ENCODE peak calls at places on chromosomes 4 and X, in five cellular contexts. One of them, this sample, is unnamed.
A peak's percentile ranks its signal among the peaks of the same experiment; 100 is the strongest.

GRCh38 chr4:75834095-75834771 is 68.0 kb downstream of the PPEF2 start:
- DNase-seq in Caco-2: no peak
- DNase-seq in right cardiac atrium: no peak
- DNase-seq in heart left ventricle: no peak
- DNase-seq in WERI-Rb-1: no peak
- DNase-seq in this sample: no peak

GRCh38 chr4:105956566-105956965 is 61.3 kb downstream of the NPNT start:
- DNase-seq in heart left ventricle: no peak
- DNase-seq in WERI-Rb-1: no peak
- DNase-seq in right cardiac atrium: no peak
- DNase-seq in Caco-2: no peak
- DNase-seq in this sample: no peak

GRCh38 chrX:40092808-40093435 is 4.8 kb downstream of the BCOR start:
- DNase-seq in right cardiac atrium: no peak
- DNase-seq in Caco-2: no peak
- DNase-seq in WERI-Rb-1: no peak
- DNase-seq in heart left ventricle: no peak
- DNase-seq in this sample: no peak

GRCh38 chrX:40864972-40865371 is 129.6 kb upstream of the MED14 start:
- DNase-seq in Caco-2: no peak
- DNase-seq in right cardiac atrium: no peak
- DNase-seq in WERI-Rb-1: no peak
- DNase-seq in heart left ventricle: peak; percentile 33
- DNase-seq in this sample: no peak

GRCh38 chr4:11487876-11488545 is 59.3 kb upstream of the HS3ST1 start:
- DNase-seq in heart left ventricle: no peak
- DNase-seq in WERI-Rb-1: no peak
- DNase-seq in Caco-2: no peak
- DNase-seq in right cardiac atrium: no peak
- DNase-seq in this sample: no peak

GRCh38 chr4:112604590-112604989 is 32.1 kb downstream of the ZGRF1 start:
- DNase-seq in WERI-Rb-1: peak; percentile 53
- DNase-seq in heart left ventricle: no peak
- DNase-seq in right cardiac atrium: no peak
- DNase-seq in Caco-2: peak; percentile 61
- DNase-seq in this sample: peak; percentile 11

GRCh38 chrX:2539586-2539985 is 38.8 kb upstream of the DHRSX start:
- DNase-seq in Caco-2: no peak
- DNase-seq in right cardiac atrium: no peak
- DNase-seq in WERI-Rb-1: no peak
- DNase-seq in heart left ventricle: no peak
- DNase-seq in this sample: no peak

GRCh38 chr4:17823871-17824669 is 13.3 kb downstream of the NCAPG start:
- DNase-seq in right cardiac atrium: no peak
- DNase-seq in WERI-Rb-1: no peak
- DNase-seq in Caco-2: no peak
- DNase-seq in heart left ventricle: no peak
- DNase-seq in this sample: no peak

GRCh38 chrX:16517206-16517605 is 132.8 kb upstream of the S100G start:
- DNase-seq in heart left ventricle: peak; percentile 67
- DNase-seq in right cardiac atrium: no peak
- DNase-seq in Caco-2: no peak
- DNase-seq in WERI-Rb-1: no peak
- DNase-seq in this sample: no peak

GRCh38 chrX:154321624-154322023 is 26.0 kb downstream of the TKTL1 start:
- DNase-seq in Caco-2: peak; percentile 11
- DNase-seq in heart left ventricle: no peak
- DNase-seq in right cardiac atrium: no peak
- DNase-seq in WERI-Rb-1: peak; percentile 44
- DNase-seq in this sample: no peak

GRCh38 chr4:4361883-4362282 is 25.0 kb upstream of the NSG1 start:
- DNase-seq in right cardiac atrium: no peak
- DNase-seq in heart left ventricle: no peak
- DNase-seq in Caco-2: no peak
- DNase-seq in WERI-Rb-1: no peak
- DNase-seq in this sample: no peak
- H3K27me3 ChIP-seq in right cardiac atrium: no peaks in the 10 kb centered on the region
- H3K27me3 ChIP-seq in heart left ventricle: peaks cover 33% of the 10 kb centered on the region
- H3K27me3 ChIP-seq in Caco-2: no peaks in the 10 kb centered on the region
- H3K27me3 ChIP-seq in WERI-Rb-1: no peaks in the 10 kb centered on the region
- H3K27me3 ChIP-seq in this sample: no peaks in the 10 kb centered on the region

GRCh38 chr4:4374388-4375098 is 12.4 kb upstream of the NSG1 start:
- DNase-seq in heart left ventricle: no peak
- DNase-seq in WERI-Rb-1: no peak
- DNase-seq in right cardiac atrium: no peak
- DNase-seq in Caco-2: no peak
- DNase-seq in this sample: no peak

GRCh38 chr4:4379540-4380087 is 7.3 kb upstream of the NSG1 start:
- DNase-seq in heart left ventricle: no peak
- DNase-seq in WERI-Rb-1: no peak
- DNase-seq in right cardiac atrium: no peak
- DNase-seq in Caco-2: no peak
- DNase-seq in this sample: no peak

GRCh38 chr4:4377191-4377590 is 9.7 kb upstream of the NSG1 start:
- DNase-seq in WERI-Rb-1: no peak
- DNase-seq in Caco-2: no peak
- DNase-seq in heart left ventricle: no peak
- DNase-seq in right cardiac atrium: no peak
- DNase-seq in this sample: no peak

GRCh38 chr4:4377683-4378082 is 9.2 kb upstream of the NSG1 start:
- DNase-seq in right cardiac atrium: peak; percentile 78
- DNase-seq in WERI-Rb-1: no peak
- DNase-seq in heart left ventricle: peak; percentile 47
- DNase-seq in Caco-2: no peak
- DNase-seq in this sample: no peak

GRCh38 chr4:4376074-4376473 is 10.8 kb upstream of the NSG1 start:
- DNase-seq in WERI-Rb-1: no peak
- DNase-seq in Caco-2: no peak
- DNase-seq in right cardiac atrium: no peak
- DNase-seq in heart left ventricle: no peak
- DNase-seq in this sample: no peak
- H3K27me3 ChIP-seq in WERI-Rb-1: peaks cover 16% of the 10 kb centered on the region
- H3K27me3 ChIP-seq in Caco-2: no peaks in the 10 kb centered on the region
- H3K27me3 ChIP-seq in right cardiac atrium: no peaks in the 10 kb centered on the region
- H3K27me3 ChIP-seq in heart left ventricle: peaks cover 5% of the 10 kb centered on the region
- H3K27me3 ChIP-seq in this sample: peaks cover 7% of the 10 kb centered on the region

DNA sequence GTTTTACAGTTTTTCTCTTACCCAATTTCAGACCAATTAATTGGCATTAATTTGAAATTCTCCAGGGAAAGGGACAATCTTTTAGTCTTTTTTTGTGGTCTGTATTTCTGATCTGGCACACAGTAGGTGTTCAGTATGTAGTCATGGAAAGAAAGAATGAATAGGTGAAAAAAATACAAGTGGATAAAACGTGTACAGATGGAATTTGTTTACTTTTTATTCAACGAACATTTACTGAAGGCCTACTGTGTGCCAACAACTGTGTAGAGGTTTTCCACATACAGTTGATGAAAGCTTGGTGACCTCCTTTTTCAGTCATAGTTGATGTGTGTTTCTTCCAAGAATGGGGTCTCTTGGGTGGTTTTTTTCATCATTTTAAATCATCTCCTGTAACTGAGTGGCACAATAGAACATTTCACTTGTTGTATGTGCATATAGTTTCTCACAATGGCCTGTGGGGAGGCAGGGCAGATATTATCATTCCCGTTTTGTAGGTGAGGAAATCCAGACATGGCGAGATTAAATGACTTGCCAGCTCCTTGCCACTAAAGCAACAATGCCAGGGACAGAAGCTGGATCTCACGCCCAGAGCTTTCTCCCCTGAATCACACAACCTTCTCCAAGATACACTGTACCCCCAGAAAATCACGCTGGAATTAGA is 102.4 kb downstream of the CEP135 start:
- DNase-seq in WERI-Rb-1: no peak
- DNase-seq in right cardiac atrium: no peak
- DNase-seq in Caco-2: no peak
- DNase-seq in heart left ventricle: no peak
- DNase-seq in this sample: no peak
- H3K27me3 ChIP-seq in WERI-Rb-1: no peaks in the 10 kb centered on the region
- H3K27me3 ChIP-seq in right cardiac atrium: peaks cover 3% of the 10 kb centered on the region
- H3K27me3 ChIP-seq in Caco-2: no peaks in the 10 kb centered on the region
- H3K27me3 ChIP-seq in heart left ventricle: peaks cover 70% of the 10 kb centered on the region
- H3K27me3 ChIP-seq in this sample: no peaks in the 10 kb centered on the region

GRCh38 chrX:129462707-129463106 is 60.6 kb downstream of the SMARCA1 start:
- DNase-seq in Caco-2: no peak
- DNase-seq in heart left ventricle: no peak
- DNase-seq in WERI-Rb-1: no peak
- DNase-seq in right cardiac atrium: no peak
- DNase-seq in this sample: no peak

DNA sequence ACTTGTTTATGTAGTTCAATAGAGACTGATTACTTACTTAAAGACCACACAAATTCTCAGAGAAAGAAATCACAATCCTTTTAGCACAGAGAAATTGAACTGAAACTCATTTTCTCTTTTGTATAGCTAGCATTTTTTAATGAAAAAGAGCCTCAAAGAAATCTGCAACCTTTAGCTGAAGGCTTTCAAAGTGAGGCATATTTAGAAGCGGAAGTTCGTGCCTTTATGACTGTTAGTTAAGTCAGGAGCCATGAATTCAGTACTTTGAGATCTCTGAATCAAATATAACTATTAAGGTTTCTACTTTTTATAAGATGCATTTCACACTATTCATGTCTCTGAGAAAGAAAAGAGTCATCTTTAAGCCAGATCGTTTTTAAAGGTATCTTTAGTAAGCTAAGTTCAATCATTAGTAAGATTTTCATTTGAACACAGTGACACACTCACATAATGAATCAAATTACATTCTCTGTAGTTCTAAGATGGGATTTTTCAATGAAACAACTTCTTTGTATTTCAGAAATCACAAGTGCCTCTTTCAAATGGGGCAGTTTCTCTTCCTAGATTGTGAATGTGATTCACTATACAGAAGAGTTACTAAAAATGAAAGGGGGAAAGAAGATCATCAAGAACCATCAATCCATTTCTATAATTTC is 61.4 kb downstream of the SMARCA1 start:
- DNase-seq in heart left ventricle: no peak
- DNase-seq in Caco-2: no peak
- DNase-seq in right cardiac atrium: no peak
- DNase-seq in WERI-Rb-1: no peak
- DNase-seq in this sample: no peak
- H3K27me3 ChIP-seq in heart left ventricle: no peaks in the 10 kb centered on the region
- H3K27me3 ChIP-seq in Caco-2: no peaks in the 10 kb centered on the region
- H3K27me3 ChIP-seq in right cardiac atrium: no peaks in the 10 kb centered on the region
- H3K27me3 ChIP-seq in WERI-Rb-1: peaks cover 10% of the 10 kb centered on the region
- H3K27me3 ChIP-seq in this sample: no peaks in the 10 kb centered on the region

GRCh38 chrX:34891391-34891790 is 51.2 kb upstream of the FAM47B start:
- DNase-seq in Caco-2: no peak
- DNase-seq in WERI-Rb-1: no peak
- DNase-seq in heart left ventricle: no peak
- DNase-seq in right cardiac atrium: no peak
- DNase-seq in this sample: no peak
- H3K27me3 ChIP-seq in Caco-2: no peaks in the 10 kb centered on the region
- H3K27me3 ChIP-seq in WERI-Rb-1: no peaks in the 10 kb centered on the region
- H3K27me3 ChIP-seq in heart left ventricle: no peaks in the 10 kb centered on the region
- H3K27me3 ChIP-seq in right cardiac atrium: no peaks in the 10 kb centered on the region
- H3K27me3 ChIP-seq in this sample: no peaks in the 10 kb centered on the region

GRCh38 chr4:3732076-3733028 is 33.8 kb upstream of the ADRA2C start:
- DNase-seq in heart left ventricle: no peak
- DNase-seq in right cardiac atrium: peak; percentile 38
- DNase-seq in Caco-2: no peak
- DNase-seq in WERI-Rb-1: peak; percentile 59
- DNase-seq in this sample: no peak
- H3K27me3 ChIP-seq in heart left ventricle: peaks cover 35% of the 10 kb centered on the region
- H3K27me3 ChIP-seq in right cardiac atrium: no peaks in the 10 kb centered on the region
- H3K27me3 ChIP-seq in Caco-2: no peaks in the 10 kb centered on the region
- H3K27me3 ChIP-seq in WERI-Rb-1: no peaks in the 10 kb centered on the region
- H3K27me3 ChIP-seq in this sample: no peaks in the 10 kb centered on the region

GRCh38 chr4:189124149-189124758 is 816.4 kb upstream of the FRG1 start:
- DNase-seq in WERI-Rb-1: peak; percentile 17
- DNase-seq in Caco-2: no peak
- DNase-seq in heart left ventricle: no peak
- DNase-seq in right cardiac atrium: no peak
- DNase-seq in this sample: no peak
- H3K27me3 ChIP-seq in WERI-Rb-1: peaks cover 67% of the 10 kb centered on the region
- H3K27me3 ChIP-seq in Caco-2: no peaks in the 10 kb centered on the region
- H3K27me3 ChIP-seq in heart left ventricle: no peaks in the 10 kb centered on the region
- H3K27me3 ChIP-seq in right cardiac atrium: no peaks in the 10 kb centered on the region
- H3K27me3 ChIP-seq in this sample: no peaks in the 10 kb centered on the region

DNA sequence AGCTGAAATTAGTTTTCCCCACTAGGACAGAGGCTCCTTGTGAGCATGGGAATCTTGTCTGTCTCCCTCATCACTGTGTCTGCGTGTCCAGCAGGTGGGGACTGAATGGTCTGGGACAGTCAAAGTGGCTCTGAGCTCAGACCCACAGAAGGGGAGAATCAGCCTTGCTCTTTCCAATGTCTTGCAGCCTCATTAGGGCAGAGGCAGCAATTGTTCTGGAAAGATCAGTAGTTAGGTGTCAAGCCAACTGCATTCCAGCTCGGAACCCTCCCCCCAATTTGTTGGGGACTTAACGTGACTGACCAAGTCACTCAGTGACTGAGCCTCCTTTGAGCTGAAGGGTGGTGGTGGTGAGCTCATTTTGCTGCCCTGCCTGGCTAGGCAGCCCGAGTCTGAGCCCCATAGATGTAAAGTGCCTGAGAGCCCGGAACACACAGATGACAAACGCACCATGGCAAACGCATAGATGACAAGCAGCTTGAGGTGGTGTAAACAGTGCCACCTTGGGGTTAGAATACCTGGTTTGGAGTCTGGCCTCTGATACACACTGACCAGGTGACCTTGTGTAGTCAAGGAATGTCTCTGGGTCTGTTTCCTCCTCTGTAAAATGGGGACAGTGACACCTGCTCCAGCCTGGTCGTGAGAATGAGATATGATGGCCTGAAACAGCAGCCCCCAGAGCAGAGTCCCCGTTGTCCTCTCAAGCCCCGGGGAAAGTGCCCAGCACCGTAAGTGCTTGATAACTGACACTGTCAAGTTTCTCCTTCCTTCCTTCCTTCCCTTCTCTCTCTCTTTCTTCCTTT is 2.7 kb upstream of the SORCS2 start:
- DNase-seq in heart left ventricle: no peak
- DNase-seq in Caco-2: peak; percentile 49
- DNase-seq in right cardiac atrium: no peak
- DNase-seq in WERI-Rb-1: no peak
- DNase-seq in this sample: no peak
- H3K27me3 ChIP-seq in heart left ventricle: peaks cover 62% of the 10 kb centered on the region
- H3K27me3 ChIP-seq in Caco-2: no peaks in the 10 kb centered on the region
- H3K27me3 ChIP-seq in right cardiac atrium: no peaks in the 10 kb centered on the region
- H3K27me3 ChIP-seq in WERI-Rb-1: no peaks in the 10 kb centered on the region
- H3K27me3 ChIP-seq in this sample: peaks cover 54% of the 10 kb centered on the region

GRCh38 chr4:2036866-2037265 is 22.3 kb upstream of the NAT8L start:
- DNase-seq in right cardiac atrium: no peak
- DNase-seq in WERI-Rb-1: peak; percentile 76
- DNase-seq in heart left ventricle: no peak
- DNase-seq in Caco-2: peak; percentile 54
- DNase-seq in this sample: no peak

GRCh38 chr4:2040391-2041233 is 18.5 kb upstream of the NAT8L start:
- DNase-seq in WERI-Rb-1: no peak
- DNase-seq in Caco-2: no peak
- DNase-seq in right cardiac atrium: peak; percentile 53
- DNase-seq in heart left ventricle: no peak
- DNase-seq in this sample: no peak

GRCh38 chr4:2041234-2042130 is 17.6 kb upstream of the NAT8L start:
- DNase-seq in right cardiac atrium: peak; percentile 95
- DNase-seq in WERI-Rb-1: peak; percentile 91
- DNase-seq in heart left ventricle: peak; percentile 83
- DNase-seq in Caco-2: peak; percentile 88
- DNase-seq in this sample: peak; percentile 83

GRCh38 chr4:2036327-2036726 is 22.8 kb upstream of the NAT8L start:
- DNase-seq in WERI-Rb-1: peak; percentile 56
- DNase-seq in Caco-2: peak; percentile 36
- DNase-seq in right cardiac atrium: no peak
- DNase-seq in heart left ventricle: no peak
- DNase-seq in this sample: no peak
- H3K27me3 ChIP-seq in WERI-Rb-1: peaks cover 2% of the 10 kb centered on the region
- H3K27me3 ChIP-seq in Caco-2: no peaks in the 10 kb centered on the region
- H3K27me3 ChIP-seq in right cardiac atrium: no peaks in the 10 kb centered on the region
- H3K27me3 ChIP-seq in heart left ventricle: peaks cover 32% of the 10 kb centered on the region
- H3K27me3 ChIP-seq in this sample: peaks cover 31% of the 10 kb centered on the region